ENCODE peak calls at places on chromosome 1, in nine cellular contexts. Y is CD8-positive, alpha-beta T cell; O is heart left ventricle; E is lung; C is adrenal gland; L is OCI-LY7; P is Caco-2; F is sigmoid colon; S is mammary epithelial cell. H is an unnamed sample.

GRCh38 chr1:119516680-119517079 is 9.7 kb downstream of the HSD3B1 start:
- DNase-seq in Y (no peak), O (no peak), E (no peak), C (no peak), L (no peak), P (peak; percentile 39), F (no peak), S (no peak), H (no peak)

GRCh38 chr1:156126701-156127534 is 12.4 kb downstream of the LMNA start:
- DNase-seq in Y (peak; percentile 80), O (peak; percentile 56), E (no peak), C (peak; percentile 67), L (peak; percentile 43), P (no peak), F (peak; percentile 84), S (peak; percentile 95), H (no peak)

GRCh38 chr1:51518730-51519047 is 377 bp downstream of the EPS15 start:
- DNase-seq in Y (peak; percentile 63), O (peak; percentile 51), E (no peak), C (peak; percentile 60), L (peak; percentile 67), P (peak; percentile 71), F (peak; percentile 78), S (peak; percentile 66), H (no peak)

GRCh38 chr1:246005067-246005466 is 502.0 kb downstream of the SMYD3 start:
- DNase-seq in Y (no peak), O (no peak), E (no peak), C (no peak), L (no peak), P (no peak), F (no peak), S (peak; percentile 77), H (no peak)

GRCh38 chr1:44170281-44170823 is 28.9 kb upstream of the KLF18 start:
- DNase-seq in Y (no peak), O (no peak), E (no peak), C (no peak), L (no peak), P (no peak), F (no peak), S (no peak), H (no peak)

GRCh38 chr1:6998267-6998666 is 213.0 kb downstream of the CAMTA1 start:
- DNase-seq in Y (no peak), O (peak; percentile 27), E (no peak), C (no peak), L (no peak), P (peak; percentile 64), F (no peak), S (no peak), H (no peak)

GRCh38 chr1:165444897-165445370 is at the start of gene RXRG:
- DNase-seq in Y (peak; percentile 52), O (peak; percentile 29), E (peak; percentile 43), C (peak; percentile 36), L (no peak), P (no peak), F (peak; percentile 67), S (peak; percentile 1), H (peak; percentile 58)

GRCh38 chr1:105005594-105006195 is 1256.0 kb downstream of the AMY1C start:
- DNase-seq in Y (no peak), O (no peak), E (no peak), C (no peak), L (no peak), P (no peak), F (no peak), S (no peak), H (no peak)

GRCh38 chr1:33032126-33032869 is 4.4 kb downstream of the AK2 start:
- DNase-seq in Y (no peak), O (no peak), E (no peak), C (no peak), L (no peak), P (no peak), F (no peak), S (no peak), H (peak; percentile 80)

GRCh38 chr1:51686450-51686849 is 69.6 kb downstream of the OSBPL9 start:
- DNase-seq in Y (no peak), O (no peak), E (no peak), C (no peak), L (no peak), P (no peak), F (no peak), S (peak; percentile 97), H (no peak)

GRCh38 chr1:109495738-109496137 is 1.8 kb downstream of the CYB561D1 start:
- DNase-seq in Y (no peak), O (no peak), E (no peak), C (no peak), L (no peak), P (no peak), F (no peak), S (no peak), H (no peak)

GRCh38 chr1:109499661-109500536 is 6.0 kb downstream of the CYB561D1 start:
- DNase-seq in Y (peak; percentile 80), O (no peak), E (peak; percentile 56), C (peak; percentile 63), L (peak; percentile 56), P (peak; percentile 56), F (no peak), S (peak; percentile 34), H (no peak)

GRCh38 chr1:109499081-109499480 is 5.2 kb downstream of the CYB561D1 start:
- DNase-seq in Y (no peak), O (no peak), E (no peak), C (no peak), L (no peak), P (no peak), F (no peak), S (no peak), H (no peak)

GRCh38 chr1:109497449-109498160 is 3.7 kb downstream of the CYB561D1 start:
- DNase-seq in Y (no peak), O (no peak), E (no peak), C (no peak), L (no peak), P (no peak), F (no peak), S (no peak), H (no peak)

DNA sequence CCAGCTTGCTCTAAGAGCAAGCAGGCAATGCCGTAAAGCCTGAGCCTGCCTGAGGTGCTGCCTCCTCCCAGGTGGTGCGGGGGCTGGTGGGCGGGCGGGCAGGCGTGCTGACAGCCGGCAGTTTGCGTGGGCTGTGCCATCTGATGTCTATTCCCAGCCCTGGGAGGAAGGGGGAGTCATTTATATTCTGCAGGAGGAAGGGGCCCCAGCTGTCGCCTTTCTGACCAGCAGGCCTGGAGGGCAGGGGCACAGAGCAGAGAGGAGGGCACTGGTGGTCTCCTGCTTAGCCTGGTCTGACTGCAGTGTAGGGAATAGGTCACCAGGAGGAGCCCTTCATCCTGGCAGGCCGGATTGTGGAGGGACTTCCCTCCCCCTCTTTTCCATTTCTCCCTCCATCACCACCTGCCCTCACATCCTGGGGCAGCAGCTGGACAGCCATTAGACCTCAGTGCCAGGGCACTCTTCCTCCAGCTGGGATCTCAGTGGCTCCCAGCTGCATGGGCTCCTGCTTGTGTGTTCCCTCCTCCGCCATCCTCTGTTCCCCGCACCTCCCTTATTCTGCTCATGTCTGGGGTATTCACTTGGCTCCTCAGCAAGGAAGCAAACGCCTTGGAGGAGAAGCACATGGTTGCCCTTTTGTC is 4.4 kb downstream of the CYB561D1 start:
- DNase-seq in Y (peak; percentile 69), O (no peak), E (no peak), C (no peak), L (peak; percentile 29), P (no peak), F (no peak), S (no peak), H (peak; percentile 52)
- H3K4me1 ChIP-seq in Y (peaks cover 91% of the 10 kb centered on the region), O (peaks cover 5% of the 10 kb centered on the region), E (peaks cover 9% of the 10 kb centered on the region), C (peaks cover 40% of the 10 kb centered on the region), L (peaks cover 13% of the 10 kb centered on the region), P (no peaks in the 10 kb centered on the region), F (peaks cover 69% of the 10 kb centered on the region), S (peaks cover 8% of the 10 kb centered on the region), H (peaks cover 15% of the 10 kb centered on the region)

DNA sequence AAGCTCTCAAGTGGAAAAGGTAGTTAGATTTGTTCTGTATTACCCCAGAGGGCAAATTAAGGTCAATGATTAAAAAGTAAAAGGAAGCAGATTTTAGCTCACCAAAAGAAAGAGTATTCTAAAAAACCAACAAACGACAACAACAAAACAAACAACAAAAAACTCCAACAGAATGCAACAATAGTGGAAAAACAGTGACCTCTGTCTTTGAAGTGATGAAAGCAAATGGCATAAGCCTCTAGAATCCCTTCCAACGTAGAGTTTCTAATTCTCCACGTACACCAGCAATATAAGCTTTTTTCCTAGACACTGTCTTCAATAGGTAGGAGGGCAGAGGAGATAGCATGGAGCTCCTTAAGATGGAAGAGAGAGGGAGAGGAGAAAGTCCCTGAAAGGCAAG is 359.1 kb downstream of the TTLL7 start:
- DNase-seq in Y (no peak), O (no peak), E (no peak), C (no peak), L (no peak), P (no peak), F (no peak), S (no peak), H (no peak)
- H3K9me3 ChIP-seq in Y (no peaks in the 10 kb centered on the region), O (no peaks in the 10 kb centered on the region), E (no peaks in the 10 kb centered on the region), C (no peaks in the 10 kb centered on the region), L (no peaks in the 10 kb centered on the region), P (no peaks in the 10 kb centered on the region), F (no peaks in the 10 kb centered on the region), S (no peaks in the 10 kb centered on the region), H (no peaks in the 10 kb centered on the region)

GRCh38 chr1:79617777-79618176 is 611.2 kb upstream of the ADGRL4 start:
- DNase-seq in Y (no peak), O (no peak), E (no peak), C (no peak), L (peak; percentile 13), P (no peak), F (no peak), S (no peak), H (no peak)
- TF ChIP-seq CTCF in Y (no peak), O (peak; percentile 15), E (no peak), C (no peak), L (peak; percentile 67), P (no peak), F (no peak), S (peak; percentile 31), H (no peak)

GRCh38 chr1:160674415-160674814 is 27.6 kb upstream of the SLAMF1 start:
- DNase-seq in Y (no peak), O (no peak), E (no peak), C (no peak), L (peak; percentile 96), P (no peak), F (no peak), S (no peak), H (no peak)

GRCh38 chr1:160670701-160671100 is 23.9 kb upstream of the SLAMF1 start:
- DNase-seq in Y (no peak), O (no peak), E (no peak), C (no peak), L (no peak), P (no peak), F (no peak), S (no peak), H (no peak)

GRCh38 chr1:160671603-160672002 is 24.8 kb upstream of the SLAMF1 start:
- DNase-seq in Y (no peak), O (no peak), E (no peak), C (no peak), L (no peak), P (no peak), F (no peak), S (no peak), H (no peak)

GRCh38 chr1:160672789-160673695 is 26.2 kb upstream of the SLAMF1 start:
- DNase-seq in Y (no peak), O (no peak), E (no peak), C (no peak), L (peak; percentile 62), P (no peak), F (no peak), S (no peak), H (no peak)

DNA sequence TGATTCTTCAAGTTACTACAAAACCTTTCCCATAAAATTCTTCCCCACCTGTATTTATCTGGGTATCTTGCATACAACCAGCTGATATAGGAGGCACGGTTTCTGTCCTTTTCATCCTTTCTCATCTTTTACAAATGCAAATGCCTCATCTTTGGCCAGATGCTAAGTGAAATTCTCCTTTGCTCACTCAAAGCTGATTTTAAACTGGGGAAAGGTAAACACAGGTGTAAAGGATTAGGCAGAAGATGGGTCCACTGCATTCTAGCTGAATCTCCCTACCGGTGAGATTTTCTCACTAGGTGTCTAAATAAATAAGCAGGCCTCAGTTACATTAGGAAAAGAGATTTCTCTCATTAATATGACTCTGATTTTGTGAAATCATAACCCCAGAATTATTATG is 25.3 kb upstream of the SLAMF1 start:
- DNase-seq in Y (no peak), O (no peak), E (no peak), C (no peak), L (peak; percentile 66), P (no peak), F (no peak), S (no peak), H (no peak)
- H3K4me1 ChIP-seq in Y (peaks cover 45% of the 10 kb centered on the region), O (no peaks in the 10 kb centered on the region), E (peaks cover 3% of the 10 kb centered on the region), C (no peaks in the 10 kb centered on the region), L (peaks cover 62% of the 10 kb centered on the region), P (no peaks in the 10 kb centered on the region), F (no peaks in the 10 kb centered on the region), S (no peaks in the 10 kb centered on the region), H (no peaks in the 10 kb centered on the region)